ENCODE peak calls at places on chromosomes 1 and 21, in seven cellular contexts. One of them, this sample, is unnamed.

GRCh38 chr1:86362807-86363206 is 33.3 kb downstream of the ODF2L start:
- DNase-seq in adipocyte: no peak
- DNase-seq in neuronal stem cell: no peak
- DNase-seq in CD4-positive, alpha-beta memory T cell: no peak
- DNase-seq in SJSA1: no peak
- DNase-seq in naive thymus-derived CD4-positive, alpha-beta T cell: no peak
- DNase-seq in GM23338: peak; percentile 16
- DNase-seq in this sample: no peak

GRCh38 chr1:68331117-68331865 is 99.0 kb upstream of the WLS start:
- DNase-seq in adipocyte: peak; percentile 70
- DNase-seq in GM23338: no peak
- DNase-seq in SJSA1: peak; percentile 71
- DNase-seq in naive thymus-derived CD4-positive, alpha-beta T cell: no peak
- DNase-seq in CD4-positive, alpha-beta memory T cell: no peak
- DNase-seq in neuronal stem cell: no peak
- DNase-seq in this sample: no peak

GRCh38 chr1:207306603-207307002 is 14.9 kb upstream of the CD55 start:
- DNase-seq in CD4-positive, alpha-beta memory T cell: no peak
- DNase-seq in adipocyte: no peak
- DNase-seq in neuronal stem cell: no peak
- DNase-seq in GM23338: peak; percentile 59
- DNase-seq in naive thymus-derived CD4-positive, alpha-beta T cell: no peak
- DNase-seq in SJSA1: no peak
- DNase-seq in this sample: peak; percentile 34

GRCh38 chr1:153540394-153541361 is at the start of gene S100A5:
- DNase-seq in neuronal stem cell: no peak
- DNase-seq in naive thymus-derived CD4-positive, alpha-beta T cell: peak; percentile 53
- DNase-seq in SJSA1: no peak
- DNase-seq in GM23338: no peak
- DNase-seq in CD4-positive, alpha-beta memory T cell: peak; percentile 45
- DNase-seq in adipocyte: peak; percentile 55
- DNase-seq in this sample: no peak

GRCh38 chr21:38089763-38090046 is 167.1 kb upstream of the KCNJ15 start:
- DNase-seq in naive thymus-derived CD4-positive, alpha-beta T cell: no peak
- DNase-seq in GM23338: no peak
- DNase-seq in SJSA1: no peak
- DNase-seq in adipocyte: no peak
- DNase-seq in neuronal stem cell: no peak
- DNase-seq in CD4-positive, alpha-beta memory T cell: no peak
- DNase-seq in this sample: no peak

GRCh38 chr1:43524804-43525203 is 5.9 kb upstream of the PTPRF start:
- DNase-seq in neuronal stem cell: no peak
- DNase-seq in adipocyte: no peak
- DNase-seq in GM23338: no peak
- DNase-seq in SJSA1: no peak
- DNase-seq in naive thymus-derived CD4-positive, alpha-beta T cell: no peak
- DNase-seq in CD4-positive, alpha-beta memory T cell: no peak
- DNase-seq in this sample: no peak

GRCh38 chr1:112957133-112957812 is 1.3 kb upstream of the SLC16A1 start:
- DNase-seq in CD4-positive, alpha-beta memory T cell: peak; percentile 63
- DNase-seq in neuronal stem cell: no peak
- DNase-seq in GM23338: peak; percentile 75
- DNase-seq in SJSA1: peak; percentile 51
- DNase-seq in adipocyte: peak; percentile 88
- DNase-seq in naive thymus-derived CD4-positive, alpha-beta T cell: peak; percentile 50
- DNase-seq in this sample: peak; percentile 94

GRCh38 chr1:53747841-53748240 is 8.9 kb upstream of the GLIS1 start:
- DNase-seq in neuronal stem cell: no peak
- DNase-seq in CD4-positive, alpha-beta memory T cell: no peak
- DNase-seq in adipocyte: no peak
- DNase-seq in SJSA1: no peak
- DNase-seq in naive thymus-derived CD4-positive, alpha-beta T cell: no peak
- DNase-seq in GM23338: no peak
- DNase-seq in this sample: no peak

GRCh38 chr1:85361106-85361505 is 84.7 kb upstream of the BCL10 start:
- DNase-seq in SJSA1: no peak
- DNase-seq in naive thymus-derived CD4-positive, alpha-beta T cell: no peak
- DNase-seq in CD4-positive, alpha-beta memory T cell: no peak
- DNase-seq in adipocyte: peak; percentile 42
- DNase-seq in GM23338: no peak
- DNase-seq in neuronal stem cell: no peak
- DNase-seq in this sample: no peak

GRCh38 chr1:65260851-65261473 is 48.4 kb upstream of the DNAJC6 start:
- DNase-seq in neuronal stem cell: no peak
- DNase-seq in GM23338: no peak
- DNase-seq in CD4-positive, alpha-beta memory T cell: no peak
- DNase-seq in SJSA1: no peak
- DNase-seq in adipocyte: peak; percentile 79
- DNase-seq in naive thymus-derived CD4-positive, alpha-beta T cell: no peak
- DNase-seq in this sample: no peak

GRCh38 chr1:55989971-55990370 is 589.4 kb downstream of the PLPP3 start:
- DNase-seq in naive thymus-derived CD4-positive, alpha-beta T cell: no peak
- DNase-seq in GM23338: no peak
- DNase-seq in neuronal stem cell: no peak
- DNase-seq in CD4-positive, alpha-beta memory T cell: no peak
- DNase-seq in adipocyte: peak; percentile 69
- DNase-seq in SJSA1: no peak
- DNase-seq in this sample: no peak

GRCh38 chr1:45246760-45247159 is 40.4 kb upstream of the ZSWIM5 start:
- DNase-seq in SJSA1: no peak
- DNase-seq in GM23338: no peak
- DNase-seq in naive thymus-derived CD4-positive, alpha-beta T cell: no peak
- DNase-seq in adipocyte: peak; percentile 76
- DNase-seq in CD4-positive, alpha-beta memory T cell: no peak
- DNase-seq in neuronal stem cell: no peak
- DNase-seq in this sample: no peak

GRCh38 chr1:100304921-100305320 is 38.9 kb downstream of the RTCA start:
- DNase-seq in GM23338: peak; percentile 70
- DNase-seq in SJSA1: no peak
- DNase-seq in neuronal stem cell: no peak
- DNase-seq in adipocyte: no peak
- DNase-seq in naive thymus-derived CD4-positive, alpha-beta T cell: no peak
- DNase-seq in CD4-positive, alpha-beta memory T cell: no peak
- DNase-seq in this sample: peak; percentile 72

GRCh38 chr1:211783897-211784296 is 46.7 kb downstream of the LPGAT1 start:
- DNase-seq in CD4-positive, alpha-beta memory T cell: no peak
- DNase-seq in adipocyte: no peak
- DNase-seq in SJSA1: no peak
- DNase-seq in neuronal stem cell: no peak
- DNase-seq in GM23338: no peak
- DNase-seq in naive thymus-derived CD4-positive, alpha-beta T cell: no peak
- DNase-seq in this sample: no peak

GRCh38 chr1:181038399-181038873 is 4.7 kb downstream of the MR1 start:
- DNase-seq in naive thymus-derived CD4-positive, alpha-beta T cell: peak; percentile 43
- DNase-seq in CD4-positive, alpha-beta memory T cell: peak; percentile 69
- DNase-seq in adipocyte: peak; percentile 78
- DNase-seq in SJSA1: peak; percentile 76
- DNase-seq in GM23338: peak; percentile 91
- DNase-seq in neuronal stem cell: peak; percentile 61
- DNase-seq in this sample: peak; percentile 73

GRCh38 chr1:173666646-173667045 is 3.0 kb downstream of the ANKRD45 start:
- DNase-seq in GM23338: no peak
- DNase-seq in naive thymus-derived CD4-positive, alpha-beta T cell: no peak
- DNase-seq in SJSA1: no peak
- DNase-seq in neuronal stem cell: no peak
- DNase-seq in CD4-positive, alpha-beta memory T cell: no peak
- DNase-seq in adipocyte: peak; percentile 1
- DNase-seq in this sample: no peak

GRCh38 chr1:8340456-8340855 is 22.5 kb downstream of the SLC45A1 start:
- DNase-seq in naive thymus-derived CD4-positive, alpha-beta T cell: no peak
- DNase-seq in neuronal stem cell: no peak
- DNase-seq in adipocyte: no peak
- DNase-seq in GM23338: no peak
- DNase-seq in CD4-positive, alpha-beta memory T cell: no peak
- DNase-seq in SJSA1: no peak
- DNase-seq in this sample: no peak

GRCh38 chr1:21278208-21278861 is 11.9 kb downstream of the ECE1 start:
- DNase-seq in CD4-positive, alpha-beta memory T cell: no peak
- DNase-seq in naive thymus-derived CD4-positive, alpha-beta T cell: no peak
- DNase-seq in SJSA1: no peak
- DNase-seq in adipocyte: no peak
- DNase-seq in GM23338: no peak
- DNase-seq in neuronal stem cell: peak; percentile 85
- DNase-seq in this sample: no peak

GRCh38 chr1:66925558-66925910 is 744 bp downstream of the MIER1 start:
- DNase-seq in naive thymus-derived CD4-positive, alpha-beta T cell: no peak
- DNase-seq in GM23338: no peak
- DNase-seq in adipocyte: no peak
- DNase-seq in neuronal stem cell: no peak
- DNase-seq in CD4-positive, alpha-beta memory T cell: no peak
- DNase-seq in SJSA1: no peak
- DNase-seq in this sample: no peak

GRCh38 chr1:44660176-44660575 is 14.1 kb downstream of the TMEM53 start:
- DNase-seq in naive thymus-derived CD4-positive, alpha-beta T cell: no peak
- DNase-seq in neuronal stem cell: no peak
- DNase-seq in SJSA1: no peak
- DNase-seq in GM23338: no peak
- DNase-seq in CD4-positive, alpha-beta memory T cell: no peak
- DNase-seq in adipocyte: no peak
- DNase-seq in this sample: no peak

DNA sequence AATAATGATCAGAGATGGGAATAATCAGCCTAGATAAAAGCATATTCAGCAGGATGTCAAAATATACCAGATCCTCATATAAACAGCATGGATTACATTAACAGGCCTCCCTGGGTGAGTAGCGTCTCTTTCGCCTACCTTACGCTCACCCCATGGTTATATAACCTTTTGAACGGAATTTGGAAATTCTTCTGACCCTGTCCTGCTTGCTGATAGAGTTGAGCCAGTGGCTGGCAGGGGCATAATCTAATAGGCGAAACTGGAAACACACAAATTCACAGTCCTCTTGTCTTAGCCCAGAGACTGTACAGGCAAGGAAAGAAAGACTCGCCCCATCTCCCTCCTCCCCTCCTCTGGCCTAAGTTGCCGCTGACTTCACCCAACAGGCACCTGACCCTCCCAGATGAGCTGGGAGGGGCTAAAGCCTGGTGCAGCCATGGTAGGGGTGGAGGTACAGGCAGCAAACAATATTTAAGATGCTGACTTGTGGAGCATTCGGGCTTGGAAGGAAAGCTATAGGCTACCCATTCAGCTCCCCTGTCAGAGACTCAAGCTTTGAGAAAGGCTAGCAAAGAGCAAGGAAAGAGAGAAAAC is at the start of gene ANGPTL7:
- DNase-seq in naive thymus-derived CD4-positive, alpha-beta T cell: no peak
- DNase-seq in neuronal stem cell: no peak
- DNase-seq in CD4-positive, alpha-beta memory T cell: no peak
- DNase-seq in SJSA1: no peak
- DNase-seq in adipocyte: no peak
- DNase-seq in GM23338: no peak
- DNase-seq in this sample: no peak
- H3K4me3 ChIP-seq in naive thymus-derived CD4-positive, alpha-beta T cell: no peak within 1 kb of the TSS
- H3K4me3 ChIP-seq in neuronal stem cell: no peak within 1 kb of the TSS
- H3K4me3 ChIP-seq in CD4-positive, alpha-beta memory T cell: no peak within 1 kb of the TSS
- H3K4me3 ChIP-seq in SJSA1: no peak within 1 kb of the TSS
- H3K4me3 ChIP-seq in adipocyte: no peak within 1 kb of the TSS
- H3K4me3 ChIP-seq in GM23338: no peak within 1 kb of the TSS
- H3K4me3 ChIP-seq in this sample: no peak within 1 kb of the TSS

GRCh38 chr1:225318706-225319575 is 108.9 kb downstream of the LBR start:
- DNase-seq in CD4-positive, alpha-beta memory T cell: peak; percentile 15
- DNase-seq in naive thymus-derived CD4-positive, alpha-beta T cell: no peak
- DNase-seq in SJSA1: no peak
- DNase-seq in neuronal stem cell: peak; percentile 15
- DNase-seq in adipocyte: peak; percentile 73
- DNase-seq in GM23338: peak; percentile 83
- DNase-seq in this sample: peak; percentile 70
- H3K4me3 ChIP-seq in CD4-positive, alpha-beta memory T cell: no peak overlapping the region
- H3K4me3 ChIP-seq in naive thymus-derived CD4-positive, alpha-beta T cell: no peak overlapping the region
- H3K4me3 ChIP-seq in SJSA1: no peak overlapping the region
- H3K4me3 ChIP-seq in neuronal stem cell: no peak overlapping the region
- H3K4me3 ChIP-seq in adipocyte: no peak overlapping the region
- H3K4me3 ChIP-seq in GM23338: no peak overlapping the region
- H3K4me3 ChIP-seq in this sample: no peak overlapping the region

DNA sequence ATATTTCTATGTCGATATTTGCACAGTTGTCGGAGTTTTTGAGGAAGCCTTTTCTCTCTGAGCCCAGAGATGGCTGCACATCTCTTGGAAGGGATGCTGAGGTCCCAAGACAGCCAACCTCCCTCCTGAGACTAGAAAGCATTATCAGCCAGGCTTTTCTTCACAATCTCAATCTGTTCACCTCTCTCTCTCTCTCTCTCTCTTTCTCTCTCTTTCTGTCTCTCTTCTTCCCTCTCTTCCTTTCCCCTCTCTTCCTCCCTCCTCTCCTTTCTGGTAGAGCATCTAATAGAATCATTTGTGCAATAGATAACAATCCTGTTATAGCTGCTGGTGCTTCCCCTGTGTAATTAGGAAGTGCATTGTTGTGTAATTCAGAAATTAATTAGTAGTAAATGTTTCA is 131.8 kb downstream of the CAPN8 start:
- DNase-seq in naive thymus-derived CD4-positive, alpha-beta T cell: no peak
- DNase-seq in adipocyte: no peak
- DNase-seq in SJSA1: no peak
- DNase-seq in CD4-positive, alpha-beta memory T cell: no peak
- DNase-seq in GM23338: no peak
- DNase-seq in neuronal stem cell: no peak
- DNase-seq in this sample: no peak
- H3K4me3 ChIP-seq in naive thymus-derived CD4-positive, alpha-beta T cell: no peak overlapping the region
- H3K4me3 ChIP-seq in adipocyte: no peak overlapping the region
- H3K4me3 ChIP-seq in SJSA1: no peak overlapping the region
- H3K4me3 ChIP-seq in CD4-positive, alpha-beta memory T cell: no peak overlapping the region
- H3K4me3 ChIP-seq in GM23338: no peak overlapping the region
- H3K4me3 ChIP-seq in neuronal stem cell: no peak overlapping the region
- H3K4me3 ChIP-seq in this sample: no peak overlapping the region

GRCh38 chr1:154970631-154971340 is at the start of gene SHC1:
- DNase-seq in neuronal stem cell: peak; percentile 83
- DNase-seq in naive thymus-derived CD4-positive, alpha-beta T cell: no peak
- DNase-seq in GM23338: peak; percentile 97
- DNase-seq in SJSA1: peak; percentile 97
- DNase-seq in adipocyte: peak; percentile 98
- DNase-seq in CD4-positive, alpha-beta memory T cell: no peak
- DNase-seq in this sample: peak; percentile 93

GRCh38 chr1:154969246-154969645 is 1.3 kb downstream of the SHC1 start:
- DNase-seq in naive thymus-derived CD4-positive, alpha-beta T cell: no peak
- DNase-seq in GM23338: no peak
- DNase-seq in neuronal stem cell: no peak
- DNase-seq in adipocyte: no peak
- DNase-seq in SJSA1: no peak
- DNase-seq in CD4-positive, alpha-beta memory T cell: no peak
- DNase-seq in this sample: no peak

GRCh38 chr1:154969741-154970452 is 650 bp downstream of the SHC1 start:
- DNase-seq in SJSA1: no peak
- DNase-seq in neuronal stem cell: no peak
- DNase-seq in naive thymus-derived CD4-positive, alpha-beta T cell: no peak
- DNase-seq in CD4-positive, alpha-beta memory T cell: no peak
- DNase-seq in GM23338: no peak
- DNase-seq in adipocyte: peak; percentile 50
- DNase-seq in this sample: no peak

GRCh38 chr1:154967331-154967950 is 3.1 kb downstream of the SHC1 start:
- DNase-seq in SJSA1: no peak
- DNase-seq in adipocyte: no peak
- DNase-seq in GM23338: no peak
- DNase-seq in naive thymus-derived CD4-positive, alpha-beta T cell: no peak
- DNase-seq in CD4-positive, alpha-beta memory T cell: no peak
- DNase-seq in neuronal stem cell: no peak
- DNase-seq in this sample: no peak

DNA sequence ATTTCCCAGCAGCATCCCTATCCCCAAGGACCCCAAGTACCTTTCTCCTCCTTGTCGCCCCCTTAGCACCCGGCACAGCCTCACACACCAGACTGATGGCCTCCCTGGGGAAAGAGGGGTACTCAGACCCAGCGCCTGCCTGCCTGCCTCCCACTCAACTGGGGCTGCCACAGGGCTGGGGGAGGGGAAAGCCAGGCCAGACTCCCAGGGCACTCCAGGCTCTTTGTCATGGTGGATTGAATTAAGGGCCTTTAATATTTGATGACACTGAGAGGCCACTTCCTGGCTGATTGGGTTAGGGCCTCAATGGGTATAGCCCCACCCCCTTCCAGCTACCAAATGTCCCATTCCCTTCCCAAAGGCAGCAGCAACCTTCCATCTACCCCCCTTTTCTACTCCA is 1.8 kb downstream of the SHC1 start:
- DNase-seq in neuronal stem cell: no peak
- DNase-seq in adipocyte: no peak
- DNase-seq in CD4-positive, alpha-beta memory T cell: no peak
- DNase-seq in GM23338: no peak
- DNase-seq in naive thymus-derived CD4-positive, alpha-beta T cell: no peak
- DNase-seq in SJSA1: no peak
- DNase-seq in this sample: no peak
- H3K4me3 ChIP-seq in neuronal stem cell: peak overlapping the region; percentile 77
- H3K4me3 ChIP-seq in adipocyte: peak overlapping the region; percentile 92
- H3K4me3 ChIP-seq in CD4-positive, alpha-beta memory T cell: no peak overlapping the region
- H3K4me3 ChIP-seq in GM23338: peak overlapping the region; percentile 82
- H3K4me3 ChIP-seq in naive thymus-derived CD4-positive, alpha-beta T cell: no peak overlapping the region
- H3K4me3 ChIP-seq in SJSA1: no peak overlapping the region
- H3K4me3 ChIP-seq in this sample: no peak overlapping the region

This sample was measured in HAP-1.